ENCODE peak calls at places on chromosomes 1 and 21, in seven cellular contexts. S is IMR-90, U is mesendoderm, H is H9, B is neuronal stem cell, A is mesenchymal stem cell, O is trophoblast cell. I is an unnamed sample.

GRCh38 chr1:54945393-54945936 is 35.0 kb upstream of the TMEM61 start:
- DNase-seq in H (no peak), U (no peak), A (no peak), B (no peak), S (no peak), O (no peak), I (no peak)

GRCh38 chr1:87916965-87917364 is 588.3 kb downstream of the LMO4 start:
- DNase-seq in A (no peak), U (peak), S (peak), O (no peak), H (no peak), B (no peak), I (no peak)

GRCh38 chr1:50333595-50333974 is 89.7 kb downstream of the DMRTA2 start:
- DNase-seq in S (peak), A (peak), U (peak), O (peak), H (peak), B (peak), I (peak)

GRCh38 chr1:151853411-151853930 is at the start of gene THEM5:
- DNase-seq in A (no peak), S (no peak), B (no peak), H (no peak), U (no peak), O (no peak), I (no peak)

GRCh38 chr1:117932576-117932975 is 3.0 kb downstream of the WDR3 start:
- DNase-seq in H (no peak), S (no peak), A (no peak), B (no peak), U (no peak), O (no peak), I (no peak)

GRCh38 chr1:227315500-227316346 is 2.6 kb downstream of the CDC42BPA start:
- DNase-seq in U (peak), S (peak), A (peak), O (peak), H (no peak), B (no peak), I (no peak)

GRCh38 chr1:159866905-159867304 is 4.4 kb upstream of the VSIG8 start:
- DNase-seq in U (no peak), H (no peak), O (no peak), A (no peak), S (no peak), B (no peak), I (no peak)

GRCh38 chr1:21349693-21350092 is 59.4 kb upstream of the ECE1 start:
- DNase-seq in A (no peak), H (no peak), U (peak), O (no peak), S (no peak), B (no peak), I (no peak)

GRCh38 chr1:173414539-173414938 is 62.6 kb upstream of the PRDX6 start:
- DNase-seq in B (no peak), A (no peak), O (no peak), U (no peak), S (no peak), H (no peak), I (no peak)

GRCh38 chr21:24298040-24298439 is 1309.2 kb downstream of the MRPL39 start:
- DNase-seq in U (no peak), H (no peak), B (no peak), O (no peak), A (no peak), S (no peak), I (no peak)

GRCh38 chr1:67489643-67490042 is 59.4 kb upstream of the SERBP1 start:
- DNase-seq in B (no peak), S (peak), O (peak), A (no peak), U (peak), H (no peak), I (no peak)

GRCh38 chr1:204113900-204114299 is 37.9 kb downstream of the ETNK2 start:
- DNase-seq in H (no peak), O (no peak), A (no peak), B (no peak), U (no peak), S (peak), I (no peak)

GRCh38 chr1:27724961-27725373 is 794 bp upstream of the FAM76A start:
- DNase-seq in U (peak), B (no peak), O (peak), H (peak), A (no peak), S (no peak), I (peak)

GRCh38 chr1:150149490-150150453 is at the start of gene PLEKHO1:
- DNase-seq in O (peak), B (peak), H (peak), S (peak), A (peak), U (peak), I (peak)

GRCh38 chr1:200921571-200922110 is 26.9 kb downstream of the INAVA start:
- DNase-seq in H (no peak), O (no peak), A (no peak), B (peak), U (no peak), S (no peak), I (no peak)

GRCh38 chr1:220182656-220183055 is 88.7 kb downstream of the IARS2 start:
- DNase-seq in U (no peak), O (no peak), S (peak), A (no peak), H (no peak), B (no peak), I (no peak)

GRCh38 chr1:3631865-3632264 is 7.0 kb downstream of the TPRG1L start:
- DNase-seq in O (no peak), H (no peak), A (no peak), B (no peak), S (no peak), U (no peak), I (no peak)

GRCh38 chr1:145912128-145912641 is 2.3 kb upstream of the ITGA10 start:
- DNase-seq in S (no peak), O (no peak), H (no peak), B (no peak), U (no peak), A (no peak), I (no peak)

GRCh38 chr1:185957441-185958363 is 223.5 kb downstream of the HMCN1 start:
- DNase-seq in A (no peak), H (no peak), U (no peak), S (no peak), B (no peak), O (peak), I (no peak)

GRCh38 chr1:185816460-185816859 is 82.3 kb downstream of the HMCN1 start:
- DNase-seq in S (peak), O (no peak), H (no peak), U (no peak), B (no peak), A (peak), I (no peak)

GRCh38 chr1:40303051-40303771 is 13.9 kb downstream of the COL9A2 start:
- DNase-seq in A (no peak), H (no peak), B (no peak), U (no peak), S (no peak), O (no peak), I (no peak)

GRCh38 chr1:29964718-29965533 is 728.6 kb downstream of the PTPRU start:
- DNase-seq in B (no peak), H (peak), S (no peak), U (no peak), O (no peak), A (no peak), I (peak)

GRCh38 chr1:209899948-209900347 is 38.1 kb upstream of the SYT14 start:
- DNase-seq in O (no peak), B (no peak), U (peak), A (no peak), S (no peak), H (peak), I (peak)

GRCh38 chr1:108695515-108695914 is 3.4 kb downstream of the PRPF38B start:
- DNase-seq in A (no peak), B (no peak), H (no peak), S (no peak), U (no peak), O (no peak), I (no peak)

GRCh38 chr1:62436039-62436465 is 797 bp upstream of the USP1 start:
- DNase-seq in O (no peak), H (no peak), A (no peak), B (no peak), S (no peak), U (no peak), I (no peak)

GRCh38 chr21:39422468-39423241 is 22.9 kb downstream of the LCA5L start:
- DNase-seq in U (peak), A (no peak), B (no peak), H (no peak), S (no peak), O (no peak), I (no peak)

GRCh38 chr1:212260557-212261342 is 24.5 kb upstream of the PPP2R5A start:
- DNase-seq in A (no peak), H (no peak), U (peak), B (no peak), S (peak), O (peak), I (no peak)

GRCh38 chr1:21497466-21498061 is 11.7 kb upstream of the ALPL start:
- DNase-seq in B (no peak), S (no peak), U (peak), H (peak), O (no peak), A (no peak), I (no peak)

DNA sequence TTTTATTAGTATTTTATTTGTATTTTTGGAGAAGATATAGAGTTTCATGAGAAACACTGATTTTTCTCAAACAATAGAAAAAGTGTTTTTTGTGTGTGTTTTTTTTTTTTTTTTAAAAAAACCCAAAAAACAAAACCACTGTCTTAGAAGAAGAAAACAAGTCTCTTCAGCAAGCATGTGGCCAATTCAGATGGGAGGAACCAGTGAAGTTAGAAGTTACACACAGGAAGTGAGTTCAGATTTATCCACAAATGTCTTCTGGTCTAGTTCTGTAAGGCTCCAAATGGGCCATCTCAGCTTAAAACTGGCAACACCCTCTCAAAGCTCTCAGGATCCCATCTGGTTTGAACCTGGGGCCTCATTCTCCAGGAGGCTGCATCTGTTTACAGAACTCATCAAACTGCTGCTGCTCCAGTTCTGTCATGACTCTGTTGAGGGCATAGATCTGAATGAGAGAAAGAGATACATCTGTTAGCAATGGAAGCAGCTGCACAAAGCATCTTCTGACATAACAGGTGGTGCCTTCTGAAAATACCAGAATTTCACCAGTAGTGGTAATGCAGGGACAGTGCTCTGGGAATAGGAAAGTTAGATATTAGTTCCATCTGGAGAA is 9.8 kb upstream of the ERMAP start:
- DNase-seq in B (no peak), H (no peak), U (no peak), S (no peak), A (no peak), O (no peak), I (no peak)
- H2BK5ac ChIP-seq in B (no peak), H (no peak), U (no peak), S (no peak), A (peak), O (no peak), I (no peak)

GRCh38 chr1:115536279-115536816 is 105.4 kb upstream of the VANGL1 start:
- DNase-seq in H (no peak), O (no peak), U (peak), S (no peak), A (no peak), B (no peak), I (no peak)
- H2BK5ac ChIP-seq in H (no peak), O (no peak), U (peak), S (no peak), A (no peak), B (no peak), I (no peak)

GRCh38 chr1:70616946-70617345 is 205.9 kb downstream of the CTH start:
- DNase-seq in S (no peak), A (no peak), O (no peak), B (no peak), U (no peak), H (no peak), I (no peak)
- H2BK5ac ChIP-seq in S (no peak), A (no peak), O (no peak), B (no peak), U (no peak), H (no peak), I (no peak)

GRCh38 chr1:59340411-59341307 is 43.8 kb downstream of the FGGY start:
- DNase-seq in B (no peak), O (no peak), U (no peak), H (no peak), S (no peak), A (no peak), I (no peak)
- H2BK5ac ChIP-seq in B (no peak), O (no peak), U (no peak), H (no peak), S (no peak), A (no peak), I (no peak)

GRCh38 chr1:177133977-177134538 is 30.5 kb downstream of the ASTN1 start:
- DNase-seq in U (peak), O (peak), H (no peak), B (no peak), S (no peak), A (no peak), I (no peak)
- H2BK5ac ChIP-seq in U (no peak), O (no peak), H (no peak), B (no peak), S (no peak), A (no peak), I (no peak)

DNA sequence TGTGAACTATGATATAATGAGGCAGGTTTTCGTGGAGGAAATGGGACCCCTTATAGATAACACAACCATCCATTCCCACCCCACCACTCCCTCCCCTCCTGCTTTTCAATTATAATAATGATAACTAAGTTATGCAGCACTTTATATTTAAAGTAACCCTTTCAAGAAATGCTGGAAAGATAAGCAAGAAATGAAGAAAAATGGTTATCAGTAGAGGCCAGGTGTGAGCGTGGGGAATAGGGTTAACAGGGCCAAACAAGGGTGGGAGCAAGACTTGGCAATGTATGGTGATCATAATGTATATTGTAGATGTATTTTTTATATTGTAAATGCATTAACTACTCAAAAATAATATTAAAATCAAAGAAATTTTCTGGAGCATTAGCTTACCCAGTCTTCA is 133.4 kb downstream of the PBX1 start:
- DNase-seq in B (no peak), A (no peak), H (no peak), O (no peak), U (no peak), S (no peak), I (no peak)
- H2BK5ac ChIP-seq in B (no peak), A (no peak), H (no peak), O (no peak), U (no peak), S (no peak), I (no peak)

GRCh38 chr1:231401478-231401877 is 20.6 kb downstream of the EGLN1 start:
- DNase-seq in H (no peak), U (no peak), S (no peak), O (no peak), A (no peak), B (no peak), I (no peak)

GRCh38 chr1:231396643-231397042 is 25.4 kb downstream of the EGLN1 start:
- DNase-seq in O (no peak), B (no peak), A (no peak), S (no peak), U (no peak), H (no peak), I (no peak)

GRCh38 chr1:231395051-231395995 is 26.8 kb downstream of the EGLN1 start:
- DNase-seq in A (peak), B (no peak), O (peak), S (peak), U (peak), H (no peak), I (no peak)

GRCh38 chr1:231395996-231396385 is 26.1 kb downstream of the EGLN1 start:
- DNase-seq in U (no peak), B (no peak), S (no peak), O (no peak), A (no peak), H (no peak), I (no peak)

DNA sequence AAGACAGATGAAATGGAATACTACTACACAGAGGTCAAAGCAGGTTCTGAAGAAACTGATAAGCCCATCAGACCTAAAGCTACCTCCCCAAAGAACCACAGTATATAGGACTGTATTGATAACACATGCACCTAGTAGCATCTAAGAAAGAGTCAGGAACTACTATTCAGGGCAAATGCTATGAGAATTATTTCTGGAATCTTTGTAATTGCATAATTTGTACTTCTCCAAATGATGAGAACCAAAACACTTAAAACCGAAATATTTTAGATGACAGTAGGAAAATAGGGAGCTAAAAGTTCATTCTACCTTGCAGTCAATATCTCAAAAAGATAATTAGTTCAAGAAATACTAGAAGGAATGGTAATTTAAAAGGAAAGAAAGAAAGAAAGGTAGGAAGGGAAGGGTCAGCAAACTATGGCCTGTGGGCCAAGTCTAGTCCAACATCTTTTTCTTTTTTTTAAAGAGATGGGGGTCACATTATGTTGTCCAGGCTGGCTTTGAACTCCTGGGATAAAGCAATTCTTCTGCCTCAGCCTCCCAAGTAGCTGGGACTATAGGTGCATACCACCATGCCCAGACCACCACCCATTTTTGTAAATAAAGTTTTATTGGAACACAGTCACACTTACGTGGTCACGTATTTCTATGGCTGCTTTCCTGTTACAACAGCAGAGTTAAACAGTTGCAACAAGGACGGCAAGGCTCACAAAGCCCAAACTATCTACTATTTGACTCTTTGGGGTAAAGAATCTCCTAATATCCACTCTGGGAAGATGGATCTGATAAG is 24.0 kb downstream of the EGLN1 start:
- DNase-seq in S (no peak), B (no peak), A (no peak), U (no peak), O (no peak), H (no peak), I (no peak)
- H2BK5ac ChIP-seq in S (no peak), B (no peak), A (no peak), U (no peak), O (no peak), H (no peak), I (no peak)

GRCh38 chr1:178311164-178311563 is 185.6 kb downstream of the CLEC20A start:
- DNase-seq in A (no peak), H (no peak), O (no peak), B (no peak), U (no peak), S (peak), I (no peak)

GRCh38 chr1:178310685-178311105 is 186.1 kb downstream of the CLEC20A start:
- DNase-seq in O (peak), S (peak), B (peak), U (peak), A (peak), H (no peak), I (no peak)

GRCh38 chr1:178308438-178308837 is 188.3 kb downstream of the CLEC20A start:
- DNase-seq in U (peak), O (no peak), A (no peak), H (no peak), B (no peak), S (no peak), I (no peak)

GRCh38 chr1:178307264-178307663 is 189.5 kb downstream of the CLEC20A start:
- DNase-seq in O (no peak), H (no peak), U (no peak), B (no peak), S (no peak), A (no peak), I (no peak)
- H2BK5ac ChIP-seq in O (no peak), H (no peak), U (no peak), B (no peak), S (no peak), A (no peak), I (no peak)

I was measured in H1.